ENCODE peak calls at places on chromosomes 16 and 17, in four cellular contexts. Z is cardiac fibroblast, O is left ventricle myocardium inferior, I is choroid plexus epithelial cell. U is an unnamed sample.

GRCh38 chr16:84700518-84701277 is 898 bp downstream of the USP10 start:
- DNase-seq in O (no peak), Z (peak), I (peak), U (no peak)

GRCh38 chr17:2369551-2370210 is 31.2 kb downstream of the MNT start:
- DNase-seq in Z (no peak), O (no peak), I (peak), U (no peak)

GRCh38 chr16:67562918-67563707 is 787 bp downstream of the CTCF start:
- DNase-seq in Z (peak), I (peak), O (peak), U (peak)

GRCh38 chr17:332558-333322 is 19.9 kb downstream of the RPH3AL start:
- DNase-seq in O (no peak), I (peak), Z (peak), U (peak)

GRCh38 chr17:28956112-28956511 is 4.8 kb upstream of the PHF12 start:
- DNase-seq in Z (no peak), O (no peak), I (no peak), U (no peak)

GRCh38 chr16:66360624-66361324 is 5.7 kb upstream of the CDH5 start:
- DNase-seq in I (no peak), O (peak), Z (peak), U (no peak)

GRCh38 chr17:77003699-77004098 is 135.5 kb downstream of the MGAT5B start:
- DNase-seq in Z (peak), O (no peak), I (no peak), U (no peak)

GRCh38 chr16:29883987-29884386 is 15.4 kb downstream of the SEZ6L2 start:
- DNase-seq in I (no peak), Z (no peak), O (no peak), U (no peak)

GRCh38 chr16:73976661-73977060 is 320.0 kb upstream of the PSMD7 start:
- DNase-seq in Z (no peak), I (no peak), O (no peak), U (no peak)

GRCh38 chr17:58484600-58484999 is 3.6 kb downstream of the HSF5 start:
- DNase-seq in I (no peak), O (no peak), Z (no peak), U (no peak)

GRCh38 chr16:66131156-66131807 is 235.2 kb upstream of the CDH5 start:
- DNase-seq in I (peak), O (no peak), Z (peak), U (peak)

GRCh38 chr16:85594621-85595298 is 18.4 kb upstream of the GSE1 start:
- DNase-seq in O (no peak), I (no peak), Z (no peak), U (no peak)

GRCh38 chr17:31414590-31414918 is 23.1 kb downstream of the RAB11FIP4 start:
- DNase-seq in Z (no peak), I (no peak), O (no peak), U (no peak)

GRCh38 chr17:56939869-56940484 is 20.9 kb downstream of the COIL start:
- DNase-seq in Z (peak), I (peak), O (no peak), U (peak)

GRCh38 chr16:81817789-81818304 is 38.8 kb downstream of the PLCG2 start:
- DNase-seq in O (no peak), I (no peak), Z (no peak), U (no peak)

GRCh38 chr17:29682987-29683386 is 60.3 kb upstream of the CORO6 start:
- DNase-seq in I (no peak), Z (no peak), O (no peak), U (no peak)

GRCh38 chr17:73722163-73722562 is 77.9 kb upstream of the SDK2 start:
- DNase-seq in Z (no peak), O (no peak), I (no peak), U (no peak)

GRCh38 chr17:80160536-80160935 is 9.3 kb upstream of the CARD14 start:
- DNase-seq in O (no peak), Z (no peak), I (no peak), U (no peak)

GRCh38 chr16:89847056-89847929 is 19.0 kb downstream of the SPIRE2 start:
- DNase-seq in Z (no peak), I (no peak), O (no peak), U (no peak)

GRCh38 chr17:53837131-53837530 is 14.4 kb downstream of the KIF2B start:
- DNase-seq in O (no peak), Z (peak), I (peak), U (peak)

GRCh38 chr17:17749025-17749772 is 67.9 kb downstream of the RAI1 start:
- DNase-seq in O (no peak), Z (peak), I (no peak), U (no peak)

GRCh38 chr16:49921791-49922456 is 66.0 kb upstream of the ZNF423 start:
- DNase-seq in O (peak), I (peak), Z (peak), U (peak)

GRCh38 chr17:75834279-75834920 is 9.8 kb downstream of the UNC13D start:
- DNase-seq in Z (no peak), I (no peak), O (no peak), U (no peak)

GRCh38 chr16:54176376-54176901 is 110.1 kb downstream of the IRX3 start:
- DNase-seq in O (no peak), Z (no peak), I (peak), U (no peak)

GRCh38 chr16:73697336-73697735 is 599.3 kb upstream of the PSMD7 start:
- DNase-seq in O (no peak), I (no peak), Z (no peak), U (no peak)

GRCh38 chr16:49504023-49504364 is 130.4 kb downstream of the C16orf78 start:
- DNase-seq in Z (no peak), I (no peak), O (no peak), U (no peak)

GRCh38 chr17:65685110-65685509 is 123.7 kb upstream of the AXIN2 start:
- DNase-seq in Z (no peak), I (no peak), O (no peak), U (no peak)

GRCh38 chr17:44170499-44171201 is at the start of gene ASB16:
- DNase-seq in Z (peak), I (peak), O (peak), U (peak)

GRCh38 chr17:77999413-78000173 is 41.1 kb downstream of the TNRC6C start:
- DNase-seq in O (no peak), I (peak), Z (peak), U (peak)

DNA sequence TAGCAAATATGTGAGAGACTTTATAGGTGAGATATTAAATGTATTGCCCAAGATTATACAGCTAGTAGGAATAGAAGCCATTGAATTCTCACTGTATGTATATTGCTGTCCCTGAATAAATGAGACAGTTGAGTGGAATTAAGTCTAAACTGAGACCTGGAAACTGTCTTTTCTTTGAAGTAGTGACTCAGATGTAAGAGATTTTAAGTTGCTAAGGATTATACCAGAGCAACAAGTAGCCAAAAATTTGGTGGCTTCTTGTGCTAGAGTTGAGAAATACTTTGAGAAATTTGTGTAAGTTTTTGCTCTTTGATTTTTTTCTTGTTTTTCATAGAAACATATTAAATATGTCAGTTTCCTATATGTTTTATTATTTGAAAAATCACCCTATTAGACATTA is 58.7 kb downstream of the TANC2 start:
- DNase-seq in O (no peak), Z (peak), I (peak), U (peak)
- H3K4me3 ChIP-seq in O (no peak), Z (no peak), I (no peak), U (no peak)

DNA sequence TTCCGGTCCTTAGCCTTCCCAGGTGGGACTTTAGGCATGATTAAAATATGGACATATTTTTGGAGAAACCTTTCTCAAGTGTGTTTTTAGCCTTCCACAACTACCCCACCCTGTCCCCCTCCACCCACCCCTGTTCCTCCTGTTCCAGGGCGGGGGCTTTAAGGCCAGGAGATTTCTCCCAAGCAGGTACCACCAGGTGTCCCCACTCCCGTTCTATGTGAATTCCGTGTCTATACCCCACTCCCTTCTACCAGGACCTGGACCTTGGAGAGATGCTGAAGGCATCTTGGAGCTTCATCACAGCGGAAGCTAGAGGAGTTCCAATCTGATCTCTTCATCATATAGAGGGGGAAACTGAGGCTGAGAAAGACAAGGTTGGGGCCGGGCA is 9.7 kb downstream of the CA4 start:
- DNase-seq in Z (no peak), O (no peak), I (no peak), U (no peak)
- H3K4me3 ChIP-seq in Z (no peak), O (no peak), I (no peak), U (no peak)

GRCh38 chr16:70348991-70349390 is 2.3 kb downstream of the DDX19A start:
- DNase-seq in I (peak), Z (peak), O (no peak), U (no peak)

GRCh38 chr16:70342016-70342415 is 4.7 kb upstream of the DDX19A start:
- DNase-seq in Z (no peak), O (no peak), I (no peak), U (no peak)

GRCh38 chr16:70341600-70341999 is 5.1 kb upstream of the DDX19A start:
- DNase-seq in O (no peak), Z (no peak), I (no peak), U (no peak)

GRCh38 chr16:70349783-70350182 is 3.1 kb downstream of the DDX19A start:
- DNase-seq in O (no peak), I (no peak), Z (no peak), U (no peak)

GRCh38 chr16:70345840-70346239 is 863 bp upstream of the DDX19A start:
- DNase-seq in I (no peak), O (no peak), Z (no peak), U (no peak)
- H3K4me3 ChIP-seq in I (peak), O (peak), Z (peak), U (peak)

GRCh38 chr16:7026639-7027038 is 306.0 kb upstream of the RBFOX1 start:
- DNase-seq in Z (no peak), O (no peak), I (no peak), U (no peak)
- H3K4me3 ChIP-seq in Z (no peak), O (no peak), I (no peak), U (no peak)

DNA sequence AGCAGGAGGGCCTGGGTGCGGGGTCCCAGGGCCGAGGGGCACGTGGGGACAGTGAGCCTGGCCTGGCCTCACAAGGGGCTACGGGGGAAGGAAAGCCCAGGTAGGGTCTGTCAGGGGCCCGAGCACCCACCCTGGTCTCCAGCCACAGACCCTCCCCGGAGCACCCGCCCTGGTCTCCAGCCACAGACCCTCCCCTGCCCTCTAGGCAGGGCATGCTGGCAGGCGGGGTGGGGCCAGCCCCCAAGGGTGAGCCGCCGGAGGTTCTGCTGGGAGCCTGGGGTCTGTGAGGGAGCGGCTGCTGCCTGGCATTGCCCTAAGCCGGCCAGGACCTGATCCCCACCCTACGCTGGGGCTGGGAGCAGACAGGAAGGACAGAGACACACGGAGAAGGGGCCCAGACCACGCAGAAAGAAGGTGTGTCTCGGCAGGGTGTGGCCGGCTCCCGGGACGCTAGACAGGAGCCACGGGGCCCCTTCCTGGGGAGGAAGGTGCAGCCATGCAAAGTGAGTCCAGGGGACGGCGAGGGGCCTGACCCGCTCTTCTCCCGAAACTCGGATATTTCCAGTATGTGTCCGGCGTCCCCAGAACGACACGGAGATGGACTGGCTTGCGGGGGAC is 15.4 kb downstream of the UTS2R start:
- DNase-seq in I (no peak), Z (no peak), O (no peak), U (no peak)
- H3K4me3 ChIP-seq in I (no peak), Z (no peak), O (peak), U (no peak)

DNA sequence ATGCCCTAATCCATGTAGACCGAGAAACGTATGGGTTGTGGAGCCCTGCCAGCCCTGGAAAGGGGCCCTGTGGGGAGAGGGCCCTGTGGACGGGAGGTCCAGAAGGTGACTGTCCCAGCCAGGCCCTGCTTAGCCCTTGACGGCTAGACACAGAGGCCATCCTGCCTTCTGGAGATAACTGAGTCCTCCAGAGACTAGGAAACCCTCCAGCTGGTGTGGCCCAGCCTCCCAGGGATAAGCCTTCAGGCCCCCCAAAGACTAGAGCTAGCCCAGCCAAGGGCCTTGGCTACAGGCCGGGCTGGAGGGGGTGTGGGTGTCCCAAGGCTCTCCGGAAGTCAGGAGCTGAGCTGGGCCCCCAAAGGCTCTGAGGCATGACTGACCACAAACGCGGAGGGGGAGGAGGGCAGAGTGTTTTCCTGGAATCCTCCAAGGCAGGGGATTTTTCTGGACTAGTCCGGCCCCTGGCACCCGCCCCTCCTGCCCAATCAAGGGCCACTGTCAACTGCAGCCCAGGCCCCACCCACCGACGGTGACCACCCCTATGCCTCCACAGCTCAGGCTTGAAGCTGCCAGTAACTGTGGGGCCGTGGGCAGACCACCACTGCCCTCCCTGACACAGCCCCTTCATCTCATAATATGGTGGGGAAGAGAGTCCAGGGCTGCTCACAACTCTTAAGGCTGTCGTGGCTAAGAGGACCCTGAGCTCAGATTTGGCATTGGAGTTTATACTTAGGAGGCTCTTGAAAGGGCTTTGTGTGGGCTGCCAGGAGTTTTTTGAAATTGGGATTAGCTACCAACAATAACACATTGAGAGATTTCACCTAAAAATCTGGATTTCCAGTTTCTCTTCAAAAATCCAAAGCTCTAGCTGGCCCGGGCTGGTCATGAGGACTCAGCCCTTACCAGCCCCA is 823 bp upstream of the VASN start:
- DNase-seq in I (peak), O (peak), Z (peak), U (peak)
- H3K4me3 ChIP-seq in I (peak), O (peak), Z (peak), U (no peak)

DNA sequence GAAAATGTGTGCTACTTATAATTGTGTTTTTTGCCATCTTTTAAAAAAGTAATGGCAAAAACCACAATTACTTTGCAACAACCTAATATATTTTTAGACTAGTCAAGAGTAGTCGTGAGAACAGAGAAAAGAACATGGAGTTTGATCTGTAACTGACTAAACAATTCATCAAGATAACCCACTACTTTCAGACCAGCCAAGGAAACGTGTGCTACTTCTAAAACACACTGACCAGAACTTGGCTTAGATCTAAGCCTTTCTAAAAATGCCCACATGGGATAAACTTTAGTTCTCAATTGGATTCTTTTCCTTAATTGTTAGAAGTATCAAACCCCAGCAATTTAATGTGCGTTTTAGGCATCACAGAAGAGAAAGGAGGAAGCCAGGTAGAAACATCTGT is 594 bp downstream of the PECAM1 start:
- DNase-seq in O (no peak), I (no peak), Z (no peak), U (no peak)
- H3K4me3 ChIP-seq in O (peak), I (no peak), Z (no peak), U (no peak)

U was measured in astrocyte of the spinal cord.